ENCODE peak calls at places on chromosomes 2 and 18, in four cellular contexts. A is bronchial epithelial cell, R is heart left ventricle, H is lower leg skin. G is an unnamed sample.

GRCh38 chr2:35410431-35411061 is 945.0 kb upstream of the CRIM1 start:
- DNase-seq in R (peak), H (no peak), A (peak), G (no peak)

GRCh38 chr2:8248623-8248957 is 433.3 kb upstream of the ID2 start:
- DNase-seq in H (no peak), A (no peak), R (no peak), G (no peak)

GRCh38 chr2:159029936-159030335 is 61.5 kb downstream of the TANC1 start:
- DNase-seq in R (no peak), H (no peak), A (no peak), G (no peak)

GRCh38 chr2:68925298-68925885 is 27.3 kb downstream of the GKN2 start:
- DNase-seq in A (peak), R (no peak), H (no peak), G (no peak)

GRCh38 chr2:20381457-20381856 is 30.8 kb upstream of the PUM2 start:
- DNase-seq in A (peak), R (no peak), H (no peak), G (no peak)

GRCh38 chr2:240832205-240832727 is 12.2 kb upstream of the KIF1A start:
- DNase-seq in H (peak), R (peak), A (peak), G (peak)

GRCh38 chr2:74513605-74514367 is 464 bp upstream of the TLX2 start:
- DNase-seq in A (no peak), R (no peak), H (no peak), G (no peak)

GRCh38 chr2:123518387-123518786 is 506.7 kb upstream of the CNTNAP5 start:
- DNase-seq in H (no peak), A (peak), R (no peak), G (no peak)

GRCh38 chr18:959854-960253 is 55.2 kb downstream of the ADCYAP1 start:
- DNase-seq in H (no peak), R (no peak), A (no peak), G (no peak)

GRCh38 chr2:161745866-161746614 is 121.8 kb downstream of the SLC4A10 start:
- DNase-seq in H (no peak), A (peak), R (no peak), G (no peak)

GRCh38 chr2:171432206-171432968 is 1.4 kb downstream of the METTL8 start:
- DNase-seq in R (no peak), A (no peak), H (no peak), G (no peak)

GRCh38 chr2:104568247-104568646 is 285.7 kb upstream of the POU3F3 start:
- DNase-seq in H (no peak), A (no peak), R (no peak), G (no peak)

GRCh38 chr2:25306767-25307368 is 34.9 kb downstream of the DNMT3A start:
- DNase-seq in R (peak), H (no peak), A (peak), G (no peak)

GRCh38 chr2:30022444-30023071 is 101.2 kb upstream of the ALK start:
- DNase-seq in H (no peak), R (no peak), A (no peak), G (no peak)

GRCh38 chr2:192035731-192036442 is 158.8 kb downstream of the TMEFF2 start:
- DNase-seq in R (no peak), H (no peak), A (no peak), G (no peak)

GRCh38 chr2:14492920-14493503 is 139.5 kb upstream of the LRATD1 start:
- DNase-seq in A (peak), H (no peak), R (no peak), G (peak)

GRCh38 chr2:58715344-58715743 is 474.2 kb upstream of the FANCL start:
- DNase-seq in R (no peak), H (no peak), A (no peak), G (no peak)

GRCh38 chr18:73897517-73897916 is 250.1 kb downstream of the FBXO15 start:
- DNase-seq in A (no peak), R (no peak), H (no peak), G (no peak)

GRCh38 chr2:69628325-69629038 is 15.1 kb downstream of the AAK1 start:
- DNase-seq in R (no peak), A (no peak), H (no peak), G (no peak)

GRCh38 chr2:113083311-113083710 is 15.5 kb downstream of the IL1F10 start:
- DNase-seq in R (no peak), A (no peak), H (no peak), G (no peak)

GRCh38 chr2:61743004-61743403 is 110.9 kb downstream of the FAM161A start:
- DNase-seq in H (no peak), A (no peak), R (no peak), G (no peak)

GRCh38 chr18:13101659-13101992 is 110.5 kb downstream of the CEP192 start:
- DNase-seq in H (no peak), A (no peak), R (no peak), G (no peak)

GRCh38 chr18:13107074-13107473 is 111.5 kb upstream of the LDLRAD4 start:
- DNase-seq in H (no peak), A (no peak), R (no peak), G (no peak)

GRCh38 chr18:13105059-13105458 is 113.5 kb upstream of the LDLRAD4 start:
- DNase-seq in R (no peak), A (no peak), H (no peak), G (no peak)

GRCh38 chr18:13100942-13101658 is 109.9 kb downstream of the CEP192 start:
- DNase-seq in R (no peak), H (no peak), A (no peak), G (no peak)

GRCh38 chr18:13103366-13103765 is 112.2 kb downstream of the CEP192 start:
- DNase-seq in H (no peak), R (no peak), A (no peak), G (no peak)
- TF ChIP-seq CTCF in H (no peak), R (no peak), A (peak), G (peak)

GRCh38 chr2:11750422-11750821 is 4.0 kb downstream of the LPIN1 start:
- DNase-seq in A (peak), R (no peak), H (no peak), G (peak)

GRCh38 chr2:11748018-11748860 is 1.8 kb downstream of the LPIN1 start:
- DNase-seq in A (no peak), H (no peak), R (no peak), G (no peak)

GRCh38 chr2:11748861-11749645 is 2.6 kb downstream of the LPIN1 start:
- DNase-seq in H (no peak), A (no peak), R (no peak), G (no peak)

GRCh38 chr2:11750917-11751316 is 4.5 kb downstream of the LPIN1 start:
- DNase-seq in H (no peak), R (no peak), A (peak), G (no peak)

GRCh38 chr2:11749646-11750349 is 3.4 kb downstream of the LPIN1 start:
- DNase-seq in R (no peak), H (no peak), A (no peak), G (no peak)
- H3K4me3 ChIP-seq in R (no peak), H (no peak), A (no peak), G (peak)

DNA sequence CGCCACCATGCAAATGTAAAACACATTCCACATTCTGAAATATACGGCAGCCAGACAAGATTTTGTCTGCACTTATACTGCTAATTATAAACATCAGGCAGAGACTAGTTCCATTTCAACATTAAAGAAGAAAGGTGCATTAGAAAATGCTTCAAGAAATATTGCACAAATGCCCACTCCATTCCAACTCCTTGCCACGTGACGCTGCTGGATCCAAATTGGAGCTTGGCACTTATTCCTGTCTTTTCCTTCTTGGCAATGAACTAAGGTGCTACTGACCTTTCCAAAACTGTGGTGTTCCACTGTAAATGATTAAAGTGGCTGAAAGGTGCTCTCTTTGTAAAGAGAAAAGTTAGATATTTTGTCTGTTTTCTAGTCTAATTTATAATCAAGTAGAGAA is 6.2 kb downstream of the COL6A3 start:
- DNase-seq in A (no peak), R (no peak), H (no peak), G (no peak)
- TF ChIP-seq CTCF in A (no peak), R (no peak), H (no peak), G (no peak)

GRCh38 chr18:48445540-48445939 is 36.4 kb upstream of the ZBTB7C start:
- DNase-seq in R (peak), H (peak), A (peak), G (peak)
- H3K4me3 ChIP-seq in R (no peak), H (no peak), A (no peak), G (no peak)

GRCh38 chr2:119086327-119086726 is 72.2 kb downstream of the C1QL2 start:
- DNase-seq in H (no peak), A (no peak), R (no peak), G (no peak)
- TF ChIP-seq CTCF in H (no peak), A (no peak), R (no peak), G (no peak)

GRCh38 chr2:54760310-54760709 is 36.8 kb downstream of the EML6 start:
- DNase-seq in H (no peak), A (no peak), R (no peak), G (no peak)
- H3K4me3 ChIP-seq in H (no peak), A (no peak), R (no peak), G (no peak)

DNA sequence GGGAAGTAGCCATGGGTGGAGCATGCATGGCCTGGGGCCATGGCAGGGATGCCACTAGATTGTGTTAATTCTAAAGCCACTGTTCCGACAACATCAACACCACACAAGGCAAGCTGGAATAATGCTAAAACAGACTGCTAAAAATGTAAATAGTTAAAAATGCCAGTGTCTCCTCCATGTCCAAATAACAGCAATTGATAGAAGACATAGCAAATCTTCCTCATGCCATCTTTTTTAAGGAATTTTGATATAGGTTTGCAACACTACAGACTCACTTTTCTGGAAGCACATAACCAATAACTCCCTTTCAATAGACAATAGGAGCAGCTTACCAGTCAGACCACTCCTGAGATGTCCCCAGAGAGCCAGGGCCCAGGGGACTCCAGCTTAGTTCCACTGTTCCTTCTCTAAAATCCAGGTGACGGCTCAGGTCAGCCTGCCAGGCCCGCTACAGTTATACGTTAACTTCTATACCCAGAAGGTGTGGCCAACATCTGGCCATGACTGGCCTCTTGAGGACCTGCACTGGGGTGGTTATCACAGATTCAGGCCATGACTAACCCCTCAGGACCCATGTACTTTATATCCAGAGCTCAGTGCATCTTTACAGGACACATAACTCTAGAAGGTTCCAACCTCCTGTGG is 20.3 kb downstream of the TUBB6 start:
- DNase-seq in A (no peak), H (no peak), R (no peak), G (no peak)
- TF ChIP-seq CTCF in A (no peak), H (no peak), R (no peak), G (no peak)

GRCh38 chr2:119678021-119678656 is 862 bp upstream of the TMEM177 start:
- DNase-seq in A (no peak), R (no peak), H (no peak), G (no peak)
- H3K4me3 ChIP-seq in A (no peak), R (no peak), H (no peak), G (no peak)